ENCODE peak calls at places on chromosomes 2 and 18, in eight cellular contexts. Z is A549, R is HepG2, Q is tibial nerve, M is sigmoid colon, H is upper lobe of left lung, J is K562, P is GM12878. F is an unnamed sample.

GRCh38 chr2:203733683-203734082 is 27.2 kb downstream of the CD28 start:
- DNase-seq in Z (no peak), Q (no peak), P (no peak), M (no peak), R (no peak), J (no peak), H (no peak), F (no peak)

GRCh38 chr2:84486436-84487115 is 27.5 kb upstream of the SUCLG1 start:
- DNase-seq in M (no peak), J (no peak), P (no peak), H (peak; percentile 61), Z (no peak), R (peak; percentile 81), Q (no peak), F (no peak)

GRCh38 chr2:187093771-187094412 is 244.9 kb upstream of the ZSWIM2 start:
- DNase-seq in M (no peak), P (no peak), Q (no peak), J (no peak), Z (no peak), H (no peak), R (no peak), F (no peak)

GRCh38 chr2:175036582-175037018 is 31.4 kb upstream of the CHN1 start:
- DNase-seq in Z (peak; percentile 44), R (peak; percentile 60), Q (no peak), H (no peak), P (no peak), J (peak; percentile 52), M (no peak), F (no peak)

GRCh38 chr2:30475542-30475941 is 28.5 kb downstream of the LCLAT1 start:
- DNase-seq in P (no peak), Z (no peak), Q (no peak), H (no peak), R (no peak), M (no peak), J (no peak), F (no peak)

GRCh38 chr18:56831988-56832387 is 180.8 kb downstream of the WDR7 start:
- DNase-seq in Q (no peak), H (no peak), Z (no peak), J (no peak), P (no peak), M (no peak), R (no peak), F (no peak)

GRCh38 chr2:234594715-234595114 is 97.8 kb upstream of the ARL4C start:
- DNase-seq in H (no peak), Z (no peak), Q (no peak), R (no peak), J (no peak), M (no peak), P (no peak), F (peak; percentile 29)

GRCh38 chr2:109398616-109399015 is 215.2 kb downstream of the SEPTIN10 start:
- DNase-seq in M (no peak), H (no peak), Q (no peak), P (no peak), J (no peak), R (no peak), Z (no peak), F (no peak)

GRCh38 chr2:41353060-41353459 is 694.8 kb upstream of the PKDCC start:
- DNase-seq in Q (no peak), H (no peak), R (no peak), M (no peak), Z (no peak), J (no peak), P (no peak), F (no peak)

GRCh38 chr2:121588357-121588756 is 57.7 kb downstream of the RNU4ATAC start:
- DNase-seq in J (no peak), H (no peak), Z (no peak), Q (no peak), P (no peak), M (no peak), R (no peak), F (no peak)

GRCh38 chr2:127580167-127581049 is 44.9 kb downstream of the MYO7B start:
- DNase-seq in H (peak; percentile 31), Q (no peak), Z (no peak), M (no peak), R (no peak), P (no peak), J (no peak), F (peak; percentile 85)

GRCh38 chr2:23711979-23712755 is 214.8 kb downstream of the ATAD2B start:
- DNase-seq in P (no peak), R (no peak), M (peak; percentile 66), J (no peak), Q (no peak), H (no peak), Z (no peak), F (no peak)

GRCh38 chr2:157785200-157785599 is 90.9 kb downstream of the ACVR1 start:
- DNase-seq in R (no peak), Q (no peak), P (no peak), H (peak; percentile 42), J (no peak), M (no peak), Z (no peak), F (no peak)

GRCh38 chr2:240277073-240277806 is 136.8 kb upstream of the OTOS start:
- DNase-seq in J (no peak), Z (no peak), P (no peak), H (peak; percentile 54), M (no peak), R (no peak), Q (no peak), F (peak; percentile 55)

GRCh38 chr2:55118643-55119065 is 68.4 kb upstream of the RTN4 start:
- DNase-seq in Q (no peak), Z (no peak), H (no peak), J (no peak), P (no peak), R (no peak), M (no peak), F (no peak)

GRCh38 chr2:229901819-229902218 is 20.0 kb downstream of the TRIP12 start:
- DNase-seq in H (no peak), P (no peak), Z (peak; percentile 43), J (peak; percentile 14), Q (no peak), R (no peak), M (no peak), F (no peak)

GRCh38 chr2:120550274-120550673 is 185.4 kb upstream of the GLI2 start:
- DNase-seq in J (no peak), M (no peak), H (no peak), R (no peak), P (no peak), Q (no peak), Z (no peak), F (no peak)

GRCh38 chr2:120549841-120550240 is 185.8 kb upstream of the GLI2 start:
- DNase-seq in J (no peak), Z (no peak), H (no peak), P (no peak), M (no peak), R (no peak), Q (no peak), F (no peak)

GRCh38 chr2:120547662-120548061 is 188.0 kb upstream of the GLI2 start:
- DNase-seq in H (no peak), Q (no peak), J (no peak), R (no peak), Z (no peak), P (no peak), M (no peak), F (no peak)

GRCh38 chr2:120546865-120547390 is 188.7 kb upstream of the GLI2 start:
- DNase-seq in R (no peak), Q (no peak), Z (no peak), H (no peak), J (no peak), P (no peak), M (no peak), F (no peak)

DNA sequence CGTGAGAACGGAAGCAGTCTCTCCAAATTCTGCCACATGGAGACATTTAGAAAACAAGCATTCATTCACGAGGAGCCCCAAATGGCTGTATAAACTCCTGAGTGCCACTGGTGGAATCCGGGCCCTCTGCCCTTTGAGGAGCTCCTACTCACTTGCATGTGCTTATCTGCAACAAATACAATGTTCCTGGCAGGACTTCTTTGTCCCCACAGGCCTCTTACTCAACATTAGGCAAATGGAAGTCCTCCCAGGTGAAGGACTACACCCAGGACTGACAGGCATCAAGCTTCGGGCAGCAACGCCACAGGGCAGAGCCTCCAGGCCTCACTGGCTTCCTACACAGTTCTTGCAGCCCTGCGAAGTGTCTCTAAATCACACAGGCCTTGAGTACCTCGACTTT is 187.0 kb upstream of the GLI2 start:
- DNase-seq in Q (no peak), Z (no peak), J (no peak), M (no peak), P (no peak), R (no peak), H (peak; percentile 61), F (no peak)
- TF ChIP-seq POLR2A in Q (no peak), Z (no peak), J (no peak), M (no peak), P (no peak), R (no peak), H (no peak), F (no peak)

DNA sequence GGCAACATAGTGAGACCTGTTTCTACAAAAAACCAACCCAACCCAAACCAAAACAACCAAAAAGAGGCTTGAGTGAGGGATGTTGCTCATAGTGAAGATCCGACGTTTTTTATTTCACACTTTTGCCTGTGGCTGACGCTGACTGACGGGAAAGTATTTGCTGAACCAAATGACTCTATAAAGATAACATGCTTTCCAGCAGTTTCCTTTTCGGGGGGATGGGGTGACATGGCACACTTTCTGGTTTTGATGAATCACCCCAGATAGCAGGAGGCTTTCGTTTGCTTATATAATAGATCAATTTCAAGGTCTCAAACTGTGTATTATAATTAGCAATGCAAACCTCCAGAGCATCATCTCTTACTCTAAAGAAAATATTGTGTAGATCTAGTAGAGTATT is 150.8 kb downstream of the AQP4 start:
- DNase-seq in M (no peak), Z (no peak), Q (no peak), P (no peak), J (no peak), H (no peak), R (no peak), F (peak; percentile 87)
- TF ChIP-seq EP300 in M (no peak), Z (no peak), Q (no peak), P (no peak), J (no peak), H (no peak), R (no peak), F (no peak)

DNA sequence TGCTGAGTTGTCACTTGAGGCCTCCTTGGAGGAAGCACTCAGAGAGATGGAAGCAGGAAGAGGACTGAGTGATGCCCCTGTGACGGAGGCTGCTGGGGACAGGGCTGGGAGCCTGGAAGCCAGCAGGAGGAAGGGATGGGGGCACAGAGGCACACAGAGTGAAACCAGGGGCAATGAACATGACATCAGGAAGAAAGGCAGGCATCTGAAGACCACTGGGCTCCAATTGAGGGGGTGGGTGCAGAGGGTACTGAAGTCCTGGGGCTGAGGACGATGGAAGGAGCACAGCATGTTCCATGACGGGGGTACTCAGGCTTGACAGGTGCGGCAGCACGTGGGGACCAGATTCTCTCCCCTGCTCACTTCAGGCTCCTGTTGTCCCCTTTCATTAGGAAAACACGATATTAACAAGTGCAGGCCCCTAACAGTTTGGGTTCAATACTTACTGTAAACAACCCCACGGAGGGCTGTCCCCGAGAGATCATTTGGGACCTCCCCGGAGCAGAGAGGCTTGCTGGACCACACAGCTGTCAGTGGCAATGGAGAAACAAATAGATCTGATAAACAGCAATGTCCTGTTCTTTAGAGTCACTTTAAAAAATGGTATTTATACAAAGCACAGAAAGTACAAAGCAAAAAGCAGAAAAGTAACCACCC is 8.7 kb downstream of the INPP5D start:
- DNase-seq in P (no peak), R (no peak), Q (no peak), J (no peak), H (no peak), M (peak; percentile 61), Z (no peak), F (no peak)
- H3K27ac ChIP-seq in P (peak overlapping the region; percentile 14), R (no peak overlapping the region), Q (no peak overlapping the region), J (no peak overlapping the region), H (peak overlapping the region; percentile 35), M (no peak overlapping the region), Z (no peak overlapping the region), F (no peak overlapping the region)

GRCh38 chr2:177212895-177213856 is 582 bp downstream of the HNRNPA3 start:
- DNase-seq in P (peak; percentile 38), H (peak; percentile 93), J (peak; percentile 93), R (peak; percentile 84), Z (peak; percentile 84), Q (peak; percentile 95), M (peak; percentile 97), F (peak; percentile 98)
- TF ChIP-seq POLR2A in P (peak; percentile 90), H (no peak), J (no peak), R (peak; percentile 88), Z (no peak), Q (no peak), M (no peak), F (no peak)